ENCODE peak calls at places on chromosomes 16 and 17, in six cellular contexts. H is RWPE1; U is COR-L47; F is activated T-cell treated with anti-CD3 and anti-CD28 coated beads, Interleukin-2, amount 50 U/mL, for 72 hours; T is central memory CD4-positive, alpha-beta T cell; L is stimulated activated CD8-positive, alpha-beta memory T cell treated with anti-CD3 and anti-CD28 coated beads, Interleukin-4, amount 100 ng/mL, for 4 hours. G is an unnamed sample.

GRCh38 chr17:34980681-34981537 is 597 bp downstream of the LIG3 start:
- DNase-seq in F (peak), U (peak), H (peak), T (peak), L (peak), G (peak)

GRCh38 chr17:61362396-61362795 is 37.2 kb upstream of the TBX2 start:
- DNase-seq in L (no peak), T (no peak), F (no peak), U (no peak), H (no peak), G (no peak)

GRCh38 chr16:84299734-84300440 is 5.2 kb downstream of the WFDC1 start:
- DNase-seq in L (no peak), T (no peak), U (no peak), H (no peak), F (no peak), G (no peak)

GRCh38 chr17:7323731-7324437 is 5.3 kb downstream of the NEURL4 start:
- DNase-seq in U (no peak), F (peak), T (peak), L (peak), H (peak), G (no peak)

GRCh38 chr16:21116148-21116693 is 34.4 kb downstream of the DNAH3 start:
- DNase-seq in U (no peak), F (peak), L (no peak), H (no peak), T (no peak), G (no peak)

GRCh38 chr16:77445321-77445720 is 10.5 kb upstream of the ADAMTS18 start:
- DNase-seq in F (no peak), H (no peak), U (no peak), T (no peak), L (no peak), G (no peak)

GRCh38 chr17:17134952-17135340 is 71.2 kb downstream of the PLD6 start:
- DNase-seq in H (no peak), L (no peak), T (no peak), F (no peak), U (no peak), G (no peak)

GRCh38 chr16:2053211-2053610 is 5.4 kb downstream of the TSC2 start:
- DNase-seq in F (no peak), U (no peak), L (no peak), T (no peak), H (no peak), G (no peak)

GRCh38 chr17:47813512-47814031 is 8.0 kb downstream of the OSBPL7 start:
- DNase-seq in H (no peak), U (no peak), T (no peak), L (no peak), F (no peak), G (no peak)

GRCh38 chr16:23216658-23217246 is 34.2 kb downstream of the SCNN1G start:
- DNase-seq in F (no peak), H (no peak), U (no peak), T (no peak), L (no peak), G (no peak)

GRCh38 chr17:28227278-28228108 is 91.5 kb upstream of the TMEM97 start:
- DNase-seq in F (peak), T (no peak), U (peak), L (no peak), H (peak), G (no peak)

GRCh38 chr16:4846503-4846900 is 586 bp downstream of the GLYR1 start:
- DNase-seq in H (peak), U (peak), L (peak), F (peak), T (peak), G (no peak)

GRCh38 chr17:29292071-29292991 is 1.6 kb downstream of the NUFIP2 start:
- DNase-seq in H (peak), L (peak), F (peak), U (peak), T (peak), G (peak)

GRCh38 chr17:83192161-83192788 is 112.9 kb downstream of the METRNL start:
- DNase-seq in T (no peak), U (no peak), F (no peak), L (no peak), H (no peak), G (no peak)

GRCh38 chr17:50270430-50271172 is 3.7 kb upstream of the TMEM92 start:
- DNase-seq in L (no peak), F (no peak), T (no peak), H (no peak), U (no peak), G (no peak)

GRCh38 chr17:44389723-44390202 is 314 bp upstream of the ITGA2B start:
- DNase-seq in U (no peak), H (no peak), F (no peak), L (no peak), T (no peak), G (no peak)

GRCh38 chr17:57869599-57870282 is 19.9 kb upstream of the MRPS23 start:
- DNase-seq in H (peak), T (no peak), U (no peak), L (no peak), F (no peak), G (peak)

GRCh38 chr16:12405083-12405482 is 398.6 kb downstream of the CPPED1 start:
- DNase-seq in L (no peak), T (no peak), U (no peak), H (no peak), F (no peak), G (no peak)

GRCh38 chr17:44109312-44109630 is 14.2 kb downstream of the HDAC5 start:
- DNase-seq in T (no peak), L (no peak), F (no peak), H (no peak), U (no peak), G (no peak)

GRCh38 chr16:61382435-61382834 is 653.8 kb downstream of the CDH8 start:
- DNase-seq in H (no peak), T (no peak), F (no peak), U (no peak), L (no peak), G (no peak)

GRCh38 chr17:82127704-82128103 is 29.7 kb upstream of the FASN start:
- DNase-seq in T (peak), F (no peak), L (no peak), H (no peak), U (no peak), G (no peak)

GRCh38 chr17:77375917-77376651 is 235.3 kb downstream of the SEC14L1 start:
- DNase-seq in H (no peak), L (no peak), T (peak), F (peak), U (no peak), G (no peak)

GRCh38 chr16:68403704-68404103 is 44.6 kb downstream of the SMPD3 start:
- DNase-seq in L (no peak), H (no peak), U (no peak), T (no peak), F (no peak), G (no peak)

GRCh38 chr16:57525761-57526160 is 10.6 kb downstream of the CCDC102A start:
- DNase-seq in U (no peak), T (no peak), H (no peak), F (no peak), L (no peak), G (no peak)

GRCh38 chr16:85078952-85079351 is 33.3 kb downstream of the CIBAR2 start:
- DNase-seq in L (no peak), T (no peak), U (no peak), H (no peak), F (no peak), G (no peak)

GRCh38 chr17:75457047-75457654 is 716 bp downstream of the TMEM94 start:
- DNase-seq in U (peak), H (no peak), T (no peak), L (no peak), F (peak), G (no peak)

G was measured in astrocyte of the cerebellum.